ENCODE peak calls at places on chromosome 6, in five cellular contexts. J is fibroblast of lung, S is IMR-90, Y is GM23338, W is OCI-LY7. T is an unnamed sample.

GRCh38 chr6:81669445-81669844 is 83.0 kb downstream of the TENT5A start:
- DNase-seq in J (no peak), W (no peak), S (no peak), Y (no peak), T (no peak)

GRCh38 chr6:328184-328670 is 35.9 kb downstream of the DUSP22 start:
- DNase-seq in W (peak; percentile 90), Y (no peak), J (peak; percentile 88), S (peak; percentile 92), T (no peak)

GRCh38 chr6:141202641-141203040 is 930.1 kb upstream of the GJE1 start:
- DNase-seq in S (no peak), W (no peak), J (no peak), Y (no peak), T (no peak)

GRCh38 chr6:133512410-133513016 is 271.4 kb downstream of the EYA4 start:
- DNase-seq in Y (peak; percentile 68), J (peak; percentile 73), S (peak; percentile 67), W (peak; percentile 24), T (peak; percentile 26)

GRCh38 chr6:142943746-142944125 is 1.2 kb downstream of the HIVEP2 start:
- DNase-seq in W (peak; percentile 84), S (peak; percentile 48), Y (peak; percentile 23), J (peak; percentile 36), T (peak; percentile 79)

GRCh38 chr6:68167604-68168003 is 467.5 kb upstream of the ADGRB3 start:
- DNase-seq in S (no peak), Y (no peak), J (no peak), W (no peak), T (no peak)

GRCh38 chr6:87799651-87800050 is 97.6 kb upstream of the AKIRIN2 start:
- DNase-seq in W (peak; percentile 80), Y (no peak), S (no peak), J (no peak), T (no peak)

GRCh38 chr6:43570876-43571441 is 4.9 kb downstream of the XPO5 start:
- DNase-seq in S (peak; percentile 47), Y (no peak), J (peak; percentile 44), W (no peak), T (no peak)

GRCh38 chr6:20939161-20939775 is 405.0 kb downstream of the CDKAL1 start:
- DNase-seq in W (no peak), Y (no peak), J (no peak), S (no peak), T (no peak)

GRCh38 chr6:111113731-111114438 is 26.6 kb downstream of the SLC16A10 start:
- DNase-seq in Y (peak; percentile 52), W (no peak), S (peak; percentile 48), J (peak; percentile 62), T (peak; percentile 44)

GRCh38 chr6:46918830-46919229 is 2.9 kb downstream of the ADGRF5 start:
- DNase-seq in Y (no peak), J (no peak), S (no peak), W (no peak), T (no peak)
- H3K4me2 ChIP-seq in Y (no peak overlapping the region), J (no peak overlapping the region), S (no peak overlapping the region), W (no peak overlapping the region), T (no peak overlapping the region)

GRCh38 chr6:79239538-79240168 is 5.2 kb upstream of the HMGN3 start:
- DNase-seq in Y (no peak), J (no peak), S (no peak), W (no peak), T (no peak)

GRCh38 chr6:79240509-79240908 is 6.0 kb upstream of the HMGN3 start:
- DNase-seq in J (no peak), Y (no peak), W (no peak), S (no peak), T (no peak)
- H3K4me3 ChIP-seq in J (no peak overlapping the region), Y (no peak overlapping the region), W (no peak overlapping the region), S (no peak overlapping the region), T (no peak overlapping the region)

GRCh38 chr6:29968130-29968529 is 25.8 kb downstream of the HLA-A start:
- DNase-seq in S (peak; percentile 41), Y (peak; percentile 27), W (no peak), J (no peak), T (no peak)
- H3K4me2 ChIP-seq in S (no peak overlapping the region), Y (no peak overlapping the region), W (peak overlapping the region; percentile 49), J (no peak overlapping the region), T (no peak overlapping the region)

GRCh38 chr6:41560440-41561192 is 14.4 kb downstream of the FOXP4 start:
- DNase-seq in Y (peak; percentile 92), S (no peak), J (no peak), W (peak; percentile 16), T (peak; percentile 95)
- H3K4me3 ChIP-seq in Y (peak overlapping the region; percentile 88), S (no peak overlapping the region), J (no peak overlapping the region), W (no peak overlapping the region), T (peak overlapping the region; percentile 70)

GRCh38 chr6:3014675-3015066 is 15.0 kb downstream of the NQO2 start:
- DNase-seq in Y (no peak), J (no peak), W (no peak), S (no peak), T (no peak)

GRCh38 chr6:3011592-3011991 is 11.9 kb downstream of the NQO2 start:
- DNase-seq in W (no peak), Y (no peak), J (peak; percentile 9), S (no peak), T (no peak)

GRCh38 chr6:3013901-3014674 is 14.4 kb downstream of the NQO2 start:
- DNase-seq in J (no peak), W (no peak), S (no peak), Y (no peak), T (no peak)

GRCh38 chr6:3015144-3015543 is 15.4 kb downstream of the NQO2 start:
- DNase-seq in Y (no peak), J (no peak), S (no peak), W (no peak), T (no peak)

DNA sequence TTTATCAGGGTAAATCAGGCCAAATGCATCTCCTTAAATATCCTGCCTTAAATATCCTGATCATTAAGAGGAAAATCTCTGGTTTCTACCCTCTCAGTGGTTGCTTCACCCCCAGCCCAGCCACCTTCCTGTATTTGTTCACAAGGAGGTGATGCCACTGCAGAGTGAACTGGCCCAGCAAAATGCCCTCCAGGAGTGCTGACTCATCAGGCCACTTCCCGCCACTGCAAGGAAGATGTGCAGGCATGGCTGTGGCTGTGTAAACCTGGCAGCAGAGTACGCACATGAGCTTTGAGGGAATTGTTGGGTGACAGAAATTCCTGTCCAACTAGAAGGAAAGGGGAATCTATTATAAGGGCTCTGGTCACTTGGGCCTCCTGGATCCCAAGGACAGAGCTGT is 13.8 kb downstream of the NQO2 start:
- DNase-seq in W (no peak), Y (no peak), J (peak; percentile 20), S (peak; percentile 47), T (peak; percentile 26)
- H3K4me2 ChIP-seq in W (no peak overlapping the region), Y (no peak overlapping the region), J (no peak overlapping the region), S (no peak overlapping the region), T (no peak overlapping the region)

DNA sequence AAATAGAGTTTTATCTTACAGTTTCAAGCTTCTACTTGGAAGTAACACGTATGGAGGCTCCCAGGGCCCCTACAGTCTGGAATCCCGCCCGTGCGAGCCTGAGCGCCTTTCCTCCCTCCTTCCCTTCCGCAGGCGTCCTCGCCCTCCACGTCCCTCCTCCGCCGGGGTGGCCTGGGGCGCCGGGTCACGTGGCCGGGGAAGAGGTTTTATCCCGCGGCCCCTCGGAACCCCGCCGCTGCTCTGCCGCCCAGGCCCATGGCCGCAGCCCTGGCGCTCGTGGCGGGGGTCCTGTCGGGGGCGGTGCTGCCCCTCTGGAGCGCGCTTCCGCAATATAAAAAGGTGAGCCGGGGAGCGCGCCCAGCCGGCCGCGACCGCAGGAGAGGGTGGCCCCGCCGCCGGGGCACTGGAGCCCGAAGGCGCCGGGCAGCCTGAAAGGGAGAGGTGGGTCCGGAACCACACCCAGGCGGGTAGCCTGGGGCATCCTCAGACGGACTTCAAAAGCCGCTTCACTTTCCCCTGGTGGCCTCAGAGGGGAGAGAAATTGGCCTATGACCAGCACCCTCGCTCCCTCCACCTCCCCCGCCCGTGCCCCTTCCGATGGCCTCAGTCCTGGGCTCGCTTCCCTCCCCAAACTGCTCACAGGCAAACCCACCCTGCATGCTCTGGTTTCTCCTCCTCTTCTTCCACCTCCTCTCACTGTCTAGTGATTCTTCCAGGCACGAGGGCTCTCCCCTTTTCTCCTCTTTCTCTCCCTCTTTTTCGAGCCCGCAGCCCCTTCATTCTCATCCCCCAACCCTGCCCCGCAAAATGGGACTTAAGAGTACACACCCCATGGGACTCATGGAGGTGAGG is at the start of gene CLPSL2:
- DNase-seq in J (no peak), Y (peak; percentile 84), W (no peak), S (no peak), T (no peak)
- H3K4me3 ChIP-seq in J (no peak within 1 kb of the TSS), Y (peak within 1 kb of the TSS; percentile 66), W (no peak within 1 kb of the TSS), S (peak within 1 kb of the TSS; percentile 51), T (no peak within 1 kb of the TSS)

DNA sequence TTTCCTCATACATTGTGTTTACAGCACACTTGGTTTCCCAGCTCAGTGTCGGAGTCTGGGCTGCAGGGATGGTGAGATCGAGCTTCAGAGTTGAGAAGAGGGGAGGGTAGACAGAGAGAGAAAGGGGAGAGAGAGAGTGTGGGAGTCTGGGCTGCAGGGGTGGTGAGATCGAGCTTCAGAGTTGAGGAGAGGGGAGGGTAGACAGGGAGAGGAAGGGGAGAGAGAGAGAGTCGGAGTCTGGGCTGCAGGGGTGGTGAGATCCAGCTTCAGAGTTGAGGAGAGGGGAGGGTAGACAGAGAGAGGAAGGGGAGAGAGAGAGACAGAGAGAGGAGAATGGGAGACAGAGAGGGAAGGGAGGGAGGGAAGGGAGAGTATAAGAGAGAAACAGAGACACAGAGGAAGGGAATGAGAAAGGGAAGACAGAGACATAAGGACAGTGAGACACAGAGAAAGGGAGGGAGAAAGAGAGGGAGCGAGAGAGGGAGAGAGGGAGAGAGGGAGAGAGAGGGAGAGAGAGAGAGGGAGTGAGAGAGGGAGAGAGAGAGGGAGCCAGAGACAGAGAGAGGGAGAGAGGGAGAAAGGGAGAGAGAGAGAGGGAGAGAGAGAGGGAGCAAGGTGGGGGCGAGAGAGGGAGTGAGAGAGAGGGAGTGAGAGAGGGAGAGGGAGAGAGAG is 222.7 kb upstream of the GMDS start:
- DNase-seq in J (no peak), Y (peak; percentile 34), S (no peak), W (no peak), T (no peak)
- H3K4me2 ChIP-seq in J (no peak overlapping the region), Y (peak overlapping the region; percentile 23), S (no peak overlapping the region), W (no peak overlapping the region), T (no peak overlapping the region)

T was measured in DND-41.